ENCODE peak calls at places on chromosome 18, in eight cellular contexts. N is GM23338; D is KG1; K is effector memory CD8-positive, alpha-beta T cell; Q is Karpas-422; J is HEK293T; B is sigmoid colon; F is stimulated activated CD4-positive, alpha-beta T cell treated with anti-CD3 and anti-CD28 coated beads, Interleukin-1b, Interleukin-23, amount 100 ng/mL, for 48 hours. R is an unnamed sample.
A peak's percentile ranks its signal among the peaks of the same experiment; 100 is the strongest.

GRCh38 chr18:46167971-46168370 is 63.8 kb downstream of the HAUS1 start:
- DNase-seq in F (no peak), J (no peak), B (no peak), N (peak; percentile 27), K (no peak), Q (peak; percentile 89), D (no peak), R (no peak)

GRCh38 chr18:62420513-62421209 is 95.6 kb downstream of the TNFRSF11A start:
- DNase-seq in F (peak; percentile 82), Q (peak; percentile 65), B (no peak), J (no peak), D (peak; percentile 71), K (peak; percentile 43), N (no peak), R (no peak)

GRCh38 chr18:73006331-73006730 is 138.5 kb upstream of the NETO1 start:
- DNase-seq in K (no peak), N (no peak), B (no peak), J (no peak), F (no peak), Q (no peak), D (no peak), R (no peak)

GRCh38 chr18:23330423-23330822 is 122.7 kb upstream of the RIOK3 start:
- DNase-seq in J (no peak), B (no peak), K (no peak), D (no peak), Q (peak; percentile 83), F (no peak), N (no peak), R (no peak)

GRCh38 chr18:62974928-62975675 is 259.8 kb downstream of the PHLPP1 start:
- DNase-seq in K (no peak), Q (no peak), F (no peak), B (no peak), D (no peak), N (no peak), J (no peak), R (no peak)

GRCh38 chr18:70423120-70423519 is 134.3 kb downstream of the SOCS6 start:
- DNase-seq in D (no peak), J (no peak), K (no peak), F (no peak), B (no peak), Q (no peak), N (no peak), R (no peak)

GRCh38 chr18:44887227-44887631 is 206.5 kb downstream of the SETBP1 start:
- DNase-seq in J (no peak), N (no peak), K (no peak), D (no peak), Q (no peak), B (no peak), F (peak; percentile 74), R (peak; percentile 67)

GRCh38 chr18:12883684-12884520 is at the start of gene PTPN2:
- DNase-seq in J (peak; percentile 86), D (peak; percentile 90), K (peak; percentile 90), N (peak; percentile 88), Q (peak; percentile 98), F (peak; percentile 90), B (peak; percentile 98), R (peak; percentile 96)

GRCh38 chr18:12803069-12803936 is 80.7 kb downstream of the PTPN2 start:
- DNase-seq in F (no peak), B (no peak), D (no peak), K (no peak), Q (no peak), N (no peak), J (no peak), R (no peak)